ENCODE peak calls at places on chromosomes 6 and 20, in eight cellular contexts. Q is GM06990, S is stomach, J is body of pancreas, C is PC-3, P is fibroblast of lung, K is spleen, I is Peyer's patch. R is an unnamed sample.
A peak's percentile ranks its signal among the peaks of the same experiment; 100 is the strongest.

GRCh38 chr6:108883172-108883571 is 35.0 kb downstream of the ARMC2 start:
- DNase-seq in S (no peak), J (no peak), P (no peak), I (no peak), C (no peak), K (no peak), Q (peak; percentile 54), R (no peak)

GRCh38 chr20:4217349-4217761 is 202.0 kb upstream of the RNF24 start:
- DNase-seq in I (no peak), J (no peak), C (peak; percentile 56), P (no peak), Q (no peak), K (peak; percentile 31), S (no peak), R (no peak)

GRCh38 chr6:73152998-73153757 is 72.1 kb downstream of the KHDC1L start:
- DNase-seq in C (peak; percentile 14), I (no peak), P (peak; percentile 49), S (no peak), K (no peak), J (no peak), Q (no peak), R (peak; percentile 15)

GRCh38 chr6:123808556-123808955 is 4.9 kb downstream of the NKAIN2 start:
- DNase-seq in P (no peak), Q (no peak), S (no peak), K (no peak), I (no peak), C (no peak), J (no peak), R (no peak)

GRCh38 chr6:21003780-21004541 is 469.7 kb downstream of the CDKAL1 start:
- DNase-seq in C (peak; percentile 93), Q (peak; percentile 70), J (peak; percentile 35), P (peak; percentile 93), K (no peak), S (no peak), I (no peak), R (peak; percentile 36)

GRCh38 chr6:31836036-31836675 is 8.6 kb downstream of the HSPA1B start:
- DNase-seq in Q (no peak), S (no peak), I (no peak), J (no peak), C (no peak), P (no peak), K (peak; percentile 56), R (no peak)

GRCh38 chr20:32880635-32881034 is 21.9 kb downstream of the EFCAB8 start:
- DNase-seq in Q (no peak), J (no peak), S (no peak), K (no peak), I (no peak), C (no peak), P (no peak), R (no peak)

GRCh38 chr6:9139762-9140161 is 704.4 kb upstream of the SLC35B3 start:
- DNase-seq in J (no peak), S (no peak), P (peak; percentile 83), K (no peak), I (no peak), C (peak; percentile 91), Q (no peak), R (no peak)

GRCh38 chr6:43861212-43861918 is 91.4 kb downstream of the VEGFA start:
- DNase-seq in P (no peak), Q (no peak), S (no peak), J (no peak), K (peak; percentile 21), I (no peak), C (no peak), R (no peak)

GRCh38 chr6:43859213-43859612 is 89.2 kb downstream of the VEGFA start:
- DNase-seq in C (no peak), S (no peak), P (no peak), Q (no peak), J (no peak), K (no peak), I (no peak), R (no peak)

GRCh38 chr6:43860285-43860684 is 90.3 kb downstream of the VEGFA start:
- DNase-seq in I (no peak), K (peak; percentile 38), S (no peak), C (no peak), P (no peak), Q (no peak), J (peak; percentile 75), R (no peak)

GRCh38 chr6:43856005-43856765 is 86.2 kb downstream of the VEGFA start:
- DNase-seq in K (no peak), P (peak; percentile 28), I (no peak), S (peak; percentile 78), Q (no peak), J (peak; percentile 78), C (peak; percentile 33), R (no peak)

DNA sequence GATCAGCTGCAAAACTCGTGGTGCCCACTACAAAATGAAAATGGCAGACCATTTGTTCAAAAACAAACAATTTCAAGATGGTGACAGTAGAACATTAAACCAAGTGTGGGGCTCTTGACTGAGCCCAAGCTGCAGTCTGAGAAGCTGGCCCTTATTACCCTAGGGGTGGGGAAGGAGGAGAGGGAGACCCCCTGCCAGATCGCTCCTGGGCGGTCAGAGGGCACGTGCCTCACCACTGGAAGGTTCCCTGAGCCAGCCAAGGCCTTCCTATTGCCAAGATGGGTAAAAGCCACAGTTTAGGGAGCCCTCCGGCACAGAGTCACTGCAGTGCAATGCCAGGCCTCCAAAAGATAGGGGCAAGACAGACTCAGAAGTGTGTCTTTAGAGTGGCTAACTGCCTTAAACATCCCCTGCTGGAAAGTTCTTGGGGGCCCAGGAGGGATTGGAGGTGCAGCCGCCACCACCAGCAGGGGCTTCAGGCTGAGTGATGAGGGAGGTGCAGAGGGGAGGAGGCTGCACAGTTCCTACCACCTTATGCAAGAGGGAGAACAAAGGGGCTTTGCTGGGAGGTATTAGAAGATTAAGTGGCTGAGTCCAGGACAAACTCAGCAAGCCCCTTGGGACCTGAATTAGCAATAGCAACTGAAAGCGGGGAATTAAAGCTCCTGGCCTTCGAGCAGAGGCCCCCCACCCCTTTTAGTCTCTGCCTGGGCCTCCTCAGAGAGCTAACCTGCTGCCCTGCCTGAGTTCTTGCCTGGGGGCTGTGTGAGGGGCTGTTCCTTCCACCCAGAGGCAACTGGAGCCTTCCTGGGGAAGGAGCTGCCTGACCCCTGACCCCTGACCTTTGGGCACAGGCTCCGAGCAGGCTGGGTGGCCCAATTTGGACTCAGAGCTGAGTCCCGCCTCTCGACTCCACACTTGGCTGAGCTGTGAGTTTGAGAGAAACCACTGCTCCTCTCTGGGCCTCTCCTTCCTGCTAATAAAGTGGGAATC is 88.4 kb downstream of the VEGFA start:
- DNase-seq in S (no peak), K (no peak), Q (no peak), J (no peak), C (no peak), I (no peak), P (no peak), R (peak; percentile 67)
- TF ChIP-seq CTCF in S (no peak), K (no peak), Q (no peak), J (no peak), C (no peak), I (no peak), P (no peak), R (no peak)

GRCh38 chr6:26597821-26598220 is 1.1 kb downstream of the ABT1 start:
- DNase-seq in C (no peak), K (peak; percentile 81), S (no peak), I (no peak), Q (no peak), J (no peak), P (no peak), R (no peak)

GRCh38 chr6:26599591-26599990 is 2.8 kb downstream of the ABT1 start:
- DNase-seq in J (no peak), P (no peak), Q (no peak), S (no peak), I (no peak), K (no peak), C (no peak), R (no peak)

GRCh38 chr6:26597389-26597766 is 625 bp downstream of the ABT1 start:
- DNase-seq in I (no peak), Q (no peak), S (no peak), K (no peak), P (no peak), C (no peak), J (no peak), R (no peak)

GRCh38 chr6:26599134-26599533 is 2.4 kb downstream of the ABT1 start:
- DNase-seq in S (no peak), C (no peak), P (no peak), I (no peak), K (no peak), J (no peak), Q (no peak), R (no peak)

DNA sequence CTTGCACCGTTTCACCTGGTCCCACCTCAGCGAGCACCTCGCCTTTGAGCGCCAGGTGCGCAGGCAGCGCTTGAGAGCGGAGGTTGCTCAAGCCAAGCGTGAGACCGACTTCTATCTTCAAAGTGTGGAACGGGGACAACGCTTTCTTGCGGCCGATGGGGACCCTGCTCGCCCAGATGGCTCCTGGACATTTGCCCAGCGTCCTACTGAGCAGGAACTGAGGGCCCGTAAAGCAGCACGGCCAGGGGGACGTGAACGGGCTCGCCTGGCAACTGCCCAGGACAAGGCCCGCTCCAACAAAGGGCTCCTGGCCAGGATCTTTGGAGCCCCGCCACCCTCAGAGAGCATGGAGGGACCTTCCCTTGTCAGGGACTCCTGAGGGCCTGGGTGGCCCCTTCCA is 1.5 kb downstream of the ABT1 start:
- DNase-seq in K (peak; percentile 75), P (no peak), Q (no peak), J (no peak), S (no peak), C (no peak), I (no peak), R (no peak)
- H3K4me3 ChIP-seq in K (no peak overlapping the region), P (peak overlapping the region; percentile 90), Q (peak overlapping the region; percentile 97), J (no peak overlapping the region), S (peak overlapping the region; percentile 99), C (peak overlapping the region; percentile 99), I (no peak overlapping the region), R (no peak overlapping the region)

DNA sequence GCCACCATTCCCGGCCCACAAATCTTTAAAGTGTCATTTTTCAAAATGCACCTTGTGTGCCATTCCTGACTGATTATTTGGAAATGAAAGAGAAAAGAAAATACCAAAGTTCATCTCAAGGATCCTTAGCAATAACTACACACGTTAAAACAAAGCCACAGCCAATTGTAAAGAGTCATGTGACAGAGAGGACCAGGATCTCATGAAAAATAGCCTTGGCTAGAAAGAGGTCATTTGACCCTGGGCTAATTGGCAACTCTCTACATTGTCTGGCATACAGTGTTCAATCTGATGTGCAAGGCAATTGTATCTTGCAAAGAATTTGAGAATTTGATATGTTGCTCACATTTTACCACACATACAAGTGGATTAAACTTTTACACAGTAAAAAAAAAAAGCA is 31.6 kb upstream of the HLA-G start:
- DNase-seq in K (no peak), J (no peak), I (no peak), Q (no peak), P (no peak), S (no peak), C (no peak), R (no peak)
- TF ChIP-seq CTCF in K (no peak), J (no peak), I (no peak), Q (no peak), P (no peak), S (no peak), C (no peak), R (no peak)

GRCh38 chr20:10741060-10741459 is 67.3 kb upstream of the JAG1 start:
- DNase-seq in S (no peak), I (no peak), K (no peak), Q (no peak), J (peak; percentile 13), P (peak; percentile 21), C (peak; percentile 64), R (no peak)

GRCh38 chr20:10739575-10739974 is 65.8 kb upstream of the JAG1 start:
- DNase-seq in K (no peak), S (no peak), I (no peak), C (no peak), Q (no peak), J (peak; percentile 22), P (peak; percentile 20), R (no peak)

GRCh38 chr20:10735195-10735949 is 61.6 kb upstream of the JAG1 start:
- DNase-seq in Q (no peak), I (no peak), S (no peak), P (peak; percentile 19), J (no peak), K (no peak), C (no peak), R (no peak)

DNA sequence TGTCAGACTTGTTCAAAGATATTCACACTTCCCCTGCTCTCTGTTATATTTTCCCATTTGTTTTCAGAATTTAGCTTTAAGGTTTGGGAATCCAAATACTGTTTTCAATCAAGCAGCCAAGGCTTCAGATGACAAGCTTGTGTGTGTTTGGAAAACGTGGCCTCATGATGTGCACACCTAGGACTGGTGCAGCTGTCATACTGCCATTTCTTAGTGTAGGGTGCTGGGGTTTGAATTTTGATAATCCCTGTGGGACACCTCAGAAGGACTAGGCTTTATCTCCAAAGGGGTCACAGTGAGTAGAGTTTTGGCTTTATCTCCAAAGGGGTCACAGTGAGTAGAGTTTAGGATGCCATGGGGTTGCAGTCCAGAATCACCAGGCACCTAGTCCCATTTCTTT is 65.3 kb upstream of the JAG1 start:
- DNase-seq in K (no peak), C (no peak), S (no peak), I (no peak), P (no peak), Q (no peak), J (no peak), R (no peak)
- H3K4me3 ChIP-seq in K (no peak overlapping the region), C (peak overlapping the region; percentile 17), S (peak overlapping the region; percentile 23), I (no peak overlapping the region), P (peak overlapping the region; percentile 16), Q (no peak overlapping the region), J (no peak overlapping the region), R (no peak overlapping the region)

R was measured in A673.